ENCODE peak calls at places on chromosomes 2 and 18, in seven cellular contexts. D is H9, L is IMR-90, G is mesendoderm, J is H1, N is trophoblast cell, Q is mesenchymal stem cell. Y is an unnamed sample.

GRCh38 chr18:515156-515815 is 14.8 kb upstream of the COLEC12 start:
- DNase-seq in G (no peak), Q (no peak), N (no peak), D (no peak), L (no peak), J (peak), Y (no peak)

GRCh38 chr2:156343940-156344301 is 11.4 kb upstream of the NR4A2 start:
- DNase-seq in D (no peak), G (no peak), J (no peak), N (no peak), L (peak), Q (peak), Y (no peak)

GRCh38 chr2:141264848-141265247 is 866.0 kb downstream of the LRP1B start:
- DNase-seq in J (no peak), L (no peak), G (no peak), Q (no peak), N (no peak), D (no peak), Y (no peak)

GRCh38 chr2:134657650-134658250 is 61.0 kb downstream of the TMEM163 start:
- DNase-seq in D (peak), N (no peak), Q (no peak), G (peak), L (no peak), J (peak), Y (no peak)

GRCh38 chr2:195214072-195214471 is 443.0 kb upstream of the SLC39A10 start:
- DNase-seq in J (no peak), Q (no peak), D (no peak), G (no peak), N (no peak), L (no peak), Y (no peak)

GRCh38 chr2:227160164-227160563 is 3.8 kb downstream of the COL4A4 start:
- DNase-seq in J (no peak), L (no peak), Q (no peak), N (no peak), G (no peak), D (no peak), Y (no peak)

GRCh38 chr2:241850544-241851324 is 8.0 kb downstream of the PDCD1 start:
- DNase-seq in L (no peak), N (no peak), G (no peak), J (peak), D (peak), Q (no peak), Y (no peak)

GRCh38 chr2:138559648-138560047 is 58.1 kb downstream of the SPOPL start:
- DNase-seq in D (no peak), N (no peak), G (no peak), L (no peak), Q (peak), J (no peak), Y (no peak)

GRCh38 chr2:109356251-109357035 is 227.4 kb downstream of the SH3RF3 start:
- DNase-seq in D (no peak), N (no peak), L (no peak), J (no peak), Q (no peak), G (no peak), Y (no peak)

GRCh38 chr2:230068658-230069080 is at the start of gene SLC16A14:
- DNase-seq in Q (peak), G (peak), L (peak), N (peak), J (no peak), D (peak), Y (peak)

GRCh38 chr2:38448692-38449405 is 71.8 kb upstream of the ATL2 start:
- DNase-seq in D (no peak), N (no peak), J (no peak), G (no peak), Q (no peak), L (no peak), Y (no peak)

GRCh38 chr2:38603402-38604265 is 906 bp upstream of the HNRNPLL start:
- DNase-seq in Q (peak), G (peak), J (peak), L (peak), N (peak), D (peak), Y (peak)

GRCh38 chr2:196113061-196113974 is 44.7 kb upstream of the DNAH7 start:
- DNase-seq in J (no peak), D (no peak), Q (peak), N (no peak), L (peak), G (peak), Y (peak)

GRCh38 chr18:44927127-44927849 is 246.6 kb downstream of the SETBP1 start:
- DNase-seq in N (no peak), D (no peak), G (no peak), Q (no peak), J (no peak), L (no peak), Y (no peak)

GRCh38 chr2:112137516-112138142 is 556 bp upstream of the FBLN7 start:
- DNase-seq in D (no peak), L (peak), Q (peak), G (peak), N (peak), J (no peak), Y (no peak)

GRCh38 chr2:226352941-226353558 is 446.6 kb downstream of the IRS1 start:
- DNase-seq in D (no peak), J (no peak), N (no peak), G (no peak), Q (no peak), L (no peak), Y (no peak)

GRCh38 chr18:56165601-56166355 is 472.6 kb downstream of the TXNL1 start:
- DNase-seq in L (no peak), J (no peak), N (no peak), G (no peak), Q (no peak), D (no peak), Y (no peak)

GRCh38 chr2:225052703-225053102 is 10.4 kb upstream of the DOCK10 start:
- DNase-seq in J (no peak), L (peak), D (no peak), G (no peak), N (no peak), Q (peak), Y (no peak)

GRCh38 chr2:104871566-104872033 is 17.7 kb downstream of the POU3F3 start:
- DNase-seq in N (no peak), G (no peak), J (no peak), L (no peak), D (no peak), Q (no peak), Y (no peak)

GRCh38 chr2:150832686-150833085 is 345.2 kb upstream of the RND3 start:
- DNase-seq in G (no peak), N (no peak), Q (no peak), L (peak), D (no peak), J (no peak), Y (no peak)

GRCh38 chr2:168254158-168254935 is 7.0 kb upstream of the STK39 start:
- DNase-seq in D (no peak), L (peak), Q (peak), J (no peak), G (peak), N (peak), Y (no peak)

GRCh38 chr2:367246-367645 is 79.4 kb upstream of the ALKAL2 start:
- DNase-seq in N (no peak), Q (no peak), L (no peak), D (no peak), G (no peak), J (no peak), Y (no peak)

GRCh38 chr2:363823-364470 is 76.1 kb upstream of the ALKAL2 start:
- DNase-seq in J (no peak), D (no peak), N (no peak), Q (no peak), L (no peak), G (no peak), Y (no peak)

GRCh38 chr2:365367-366275 is 77.7 kb upstream of the ALKAL2 start:
- DNase-seq in L (no peak), D (no peak), Q (no peak), G (no peak), N (no peak), J (no peak), Y (no peak)

GRCh38 chr2:368386-368785 is 80.5 kb upstream of the ALKAL2 start:
- DNase-seq in Q (no peak), G (no peak), D (no peak), N (no peak), L (no peak), J (no peak), Y (no peak)

DNA sequence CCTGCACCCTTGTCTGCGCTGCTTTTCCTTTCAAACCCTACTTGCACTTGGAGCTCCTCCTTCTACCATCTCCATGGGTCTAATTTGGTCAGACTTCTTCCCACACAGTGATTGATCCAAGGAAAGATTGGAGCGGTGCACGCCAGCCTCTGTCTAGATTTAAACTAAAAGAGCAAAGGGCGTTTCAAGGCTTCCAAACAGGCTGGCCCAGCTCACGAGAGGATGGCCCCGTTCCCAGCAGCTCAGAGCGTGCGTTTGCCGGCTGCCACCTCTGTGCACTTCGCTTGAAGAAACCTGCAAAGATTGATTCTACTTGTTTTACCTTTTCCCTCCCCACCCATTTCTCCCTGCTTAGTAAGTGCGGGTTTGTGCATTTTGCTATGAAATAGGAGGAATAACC is 78.8 kb upstream of the ALKAL2 start:
- DNase-seq in G (no peak), L (no peak), Q (no peak), D (no peak), J (no peak), N (no peak), Y (no peak)
- H2BK5ac ChIP-seq in G (no peak), L (no peak), Q (no peak), D (no peak), J (no peak), N (no peak), Y (no peak)

DNA sequence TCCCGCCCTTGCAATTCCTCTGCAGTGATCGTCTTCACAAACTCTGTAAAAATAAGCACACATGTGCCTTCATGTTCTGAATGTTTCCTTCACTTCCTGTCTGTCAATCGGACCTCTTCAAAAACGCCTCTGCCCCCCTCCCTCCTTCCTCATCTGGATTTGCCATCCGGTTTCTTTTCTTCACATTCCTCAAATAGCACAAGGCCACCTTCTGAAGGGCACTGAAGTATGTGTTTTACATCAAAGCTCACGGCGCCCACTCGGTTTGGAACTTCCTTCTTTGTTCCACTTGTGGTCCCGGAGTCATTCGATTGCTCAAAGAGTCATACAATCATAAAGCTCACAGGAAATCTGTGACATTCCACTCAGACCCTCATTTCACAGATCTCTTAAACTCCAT is 758.1 kb upstream of the SALL3 start:
- DNase-seq in D (no peak), G (no peak), L (no peak), J (no peak), Q (no peak), N (no peak), Y (no peak)
- H4K8ac ChIP-seq in D (no peak), G (no peak), L (no peak), J (no peak), Q (no peak), N (no peak), Y (no peak)

GRCh38 chr2:202653890-202654289 is 19.1 kb downstream of the FAM117B start:
- DNase-seq in G (no peak), L (no peak), N (no peak), Q (no peak), D (no peak), J (no peak), Y (no peak)
- H2BK5ac ChIP-seq in G (no peak), L (no peak), N (no peak), Q (no peak), D (no peak), J (no peak), Y (no peak)

DNA sequence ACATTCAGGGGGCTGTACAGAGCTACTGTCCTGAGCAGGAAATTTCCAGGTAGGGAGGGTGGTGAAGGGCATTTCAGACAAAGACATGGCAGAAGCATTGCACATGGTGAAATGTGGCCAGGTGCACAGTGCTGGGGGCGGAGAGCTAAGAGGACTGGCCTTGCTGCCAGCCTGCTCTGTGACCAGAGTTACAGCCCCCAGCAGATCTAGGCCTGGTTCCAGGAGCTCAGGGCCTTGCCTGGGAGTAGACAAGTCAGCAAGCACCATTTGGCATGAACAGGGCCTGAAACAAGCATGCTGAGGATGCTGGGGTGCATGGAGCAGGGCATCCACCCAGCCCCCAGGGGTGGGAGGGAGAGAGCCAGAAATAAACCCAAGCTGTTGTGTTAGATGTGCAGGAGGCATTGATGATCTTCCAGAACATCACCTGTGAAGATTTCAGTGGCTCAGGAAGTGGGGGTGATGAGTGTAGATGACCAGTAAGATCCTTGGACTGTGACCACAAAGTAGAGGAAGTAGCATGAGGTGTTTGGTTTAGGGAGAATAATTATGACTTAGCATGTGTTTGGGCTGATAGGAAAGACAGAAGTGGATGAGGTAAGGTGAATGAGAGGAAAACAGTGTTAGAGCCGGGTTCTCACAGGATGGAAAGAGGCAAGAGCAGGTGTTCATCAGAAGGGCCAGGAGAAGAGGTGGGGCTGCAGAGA is 61.1 kb downstream of the COA5 start:
- DNase-seq in J (no peak), Q (no peak), L (no peak), G (no peak), N (no peak), D (no peak), Y (no peak)
- H4K8ac ChIP-seq in J (no peak), Q (no peak), L (no peak), G (no peak), N (no peak), D (no peak), Y (no peak)

DNA sequence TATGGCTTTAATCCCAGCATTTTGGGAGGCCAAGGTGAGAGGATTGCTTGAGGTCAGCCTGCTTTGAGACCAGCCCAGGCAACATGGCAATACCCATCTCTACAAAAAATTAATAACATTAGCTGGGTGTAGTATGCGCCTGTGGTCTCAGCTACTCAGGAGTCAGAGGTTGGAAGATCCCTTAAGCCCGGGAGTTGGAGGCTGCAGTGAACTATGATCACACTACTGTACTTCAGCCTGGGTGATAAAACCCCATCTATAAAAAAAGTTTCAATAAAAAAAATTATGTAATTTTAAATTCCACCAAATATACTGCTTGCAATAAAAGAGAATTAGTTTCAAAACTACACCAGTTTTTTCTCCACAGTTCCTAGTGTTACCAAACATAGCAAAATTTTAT is 23.3 kb upstream of the CACNB4 start:
- DNase-seq in Q (no peak), D (no peak), J (no peak), G (no peak), L (no peak), N (no peak), Y (no peak)
- H2BK5ac ChIP-seq in Q (no peak), D (no peak), J (no peak), G (no peak), L (no peak), N (no peak), Y (no peak)

GRCh38 chr2:152355411-152355831 is 20.4 kb downstream of the FMNL2 start:
- DNase-seq in N (no peak), J (no peak), G (no peak), Q (no peak), L (no peak), D (no peak), Y (no peak)
- H4K8ac ChIP-seq in N (no peak), J (no peak), G (no peak), Q (no peak), L (no peak), D (no peak), Y (no peak)

DNA sequence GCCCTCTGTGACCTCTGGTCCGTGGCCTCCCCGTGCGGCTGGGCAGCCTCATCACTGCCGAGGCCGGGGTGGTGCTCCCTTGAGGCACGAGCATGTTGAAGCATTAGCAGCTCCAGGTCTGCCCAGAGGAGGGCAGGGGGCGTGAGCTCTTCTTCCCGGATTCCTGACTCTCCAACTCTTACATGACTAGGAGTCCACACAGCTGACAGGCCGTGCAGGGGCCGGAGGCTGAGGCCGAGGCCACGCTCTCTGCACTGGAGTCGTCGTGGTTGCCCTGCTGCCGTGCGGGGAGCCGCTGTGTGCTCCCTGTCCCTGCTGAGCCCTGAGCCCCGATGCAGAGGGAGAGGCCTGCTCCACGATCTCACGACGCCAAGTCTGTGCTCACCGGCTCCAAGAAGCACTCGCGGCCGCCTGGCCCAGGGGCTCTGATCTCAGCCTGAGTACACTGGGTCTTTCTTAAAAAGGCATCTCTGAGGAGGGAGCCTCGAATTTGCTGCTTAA is 19.4 kb upstream of the KCNG2 start:
- DNase-seq in L (no peak), D (no peak), Q (no peak), N (no peak), J (peak), G (no peak), Y (no peak)
- H2BK5ac ChIP-seq in L (no peak), D (no peak), Q (no peak), N (no peak), J (no peak), G (no peak), Y (peak)

GRCh38 chr2:71673402-71673795 is 220.0 kb downstream of the DYSF start:
- DNase-seq in D (no peak), Q (no peak), N (no peak), L (no peak), J (no peak), G (no peak), Y (no peak)
- H4K8ac ChIP-seq in D (no peak), Q (no peak), N (no peak), L (no peak), J (no peak), G (no peak), Y (no peak)

GRCh38 chr18:46166261-46166970 is 62.2 kb downstream of the HAUS1 start:
- DNase-seq in N (no peak), Q (no peak), D (peak), L (no peak), J (no peak), G (no peak), Y (no peak)
- H2BK5ac ChIP-seq in N (no peak), Q (no peak), D (no peak), L (no peak), J (peak), G (no peak), Y (no peak)

DNA sequence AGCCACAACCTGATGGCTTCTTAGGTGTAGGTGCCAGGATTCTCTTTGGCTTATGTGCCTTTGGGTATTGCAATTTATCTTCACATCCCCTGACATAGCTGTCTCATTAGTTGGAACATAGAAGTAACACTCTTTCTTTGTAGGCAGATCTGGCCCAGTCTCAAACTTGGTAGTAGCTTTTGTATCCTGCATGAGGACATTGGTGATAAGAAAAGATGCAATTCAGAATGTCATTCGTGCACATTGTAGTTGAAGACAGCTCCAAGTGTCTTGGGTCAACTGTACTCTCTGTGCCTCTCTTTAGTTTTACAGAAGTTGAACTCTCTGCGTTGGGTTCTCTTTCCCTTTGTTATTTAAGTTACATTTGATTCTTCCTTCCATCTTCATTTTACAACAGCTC is 69.6 kb upstream of the BCL11A start:
- DNase-seq in Q (no peak), N (no peak), D (no peak), G (no peak), J (no peak), L (no peak), Y (no peak)
- H4K8ac ChIP-seq in Q (no peak), N (no peak), D (no peak), G (no peak), J (no peak), L (no peak), Y (no peak)